ENCODE peak calls at places on chromosomes 11 and 22, in four cellular contexts. G is K562, Z is HepG2, X is SK-N-SH. F is an unnamed sample.

GRCh38 chr22:50439314-50440250 is 35.3 kb downstream of the SBF1 start:
- DNase-seq in G (no peak), X (peak), Z (no peak), F (no peak)

GRCh38 chr11:2779981-2780849 is 80.4 kb upstream of the KCNQ1OT1 start:
- DNase-seq in X (peak), G (peak), Z (peak), F (no peak)

GRCh38 chr11:31974737-31975136 is 116.1 kb upstream of the RCN1 start:
- DNase-seq in G (no peak), X (no peak), Z (no peak), F (no peak)

GRCh38 chr11:112884012-112884767 is 77.0 kb upstream of the NCAM1 start:
- DNase-seq in X (no peak), Z (no peak), G (no peak), F (no peak)

GRCh38 chr11:74519719-74520118 is 26.2 kb upstream of the LIPT2 start:
- DNase-seq in Z (no peak), X (no peak), G (no peak), F (no peak)

GRCh38 chr11:134037093-134037908 is 31.6 kb upstream of the JAM3 start:
- DNase-seq in G (peak), Z (no peak), X (peak), F (peak)

GRCh38 chr11:103953797-103954495 is 82.5 kb upstream of the DDI1 start:
- DNase-seq in G (no peak), Z (no peak), X (no peak), F (no peak)

GRCh38 chr11:64934765-64935633 is 694 bp downstream of the GPHA2 start:
- DNase-seq in Z (peak), X (no peak), G (no peak), F (no peak)

GRCh38 chr22:41913842-41914534 is 886 bp downstream of the SHISA8 start:
- DNase-seq in X (no peak), G (no peak), Z (no peak), F (no peak)

GRCh38 chr22:38086001-38086845 is 2.2 kb upstream of the SLC16A8 start:
- DNase-seq in G (no peak), Z (no peak), X (no peak), F (no peak)
- TF ChIP-seq SIN3A in G (no peak), Z (no peak), X (no peak), F (no peak)

GRCh38 chr11:47028530-47029093 is 92.1 kb downstream of the CSTPP1 start:
- DNase-seq in G (no peak), Z (no peak), X (no peak), F (no peak)

GRCh38 chr11:47035108-47035507 is 98.5 kb downstream of the CSTPP1 start:
- DNase-seq in G (no peak), Z (no peak), X (no peak), F (no peak)

GRCh38 chr11:47033439-47033838 is 96.9 kb downstream of the CSTPP1 start:
- DNase-seq in X (no peak), G (no peak), Z (no peak), F (no peak)
- TF ChIP-seq SMC3 in X (no peak), G (no peak), Z (no peak), F (no peak)

GRCh38 chr22:35439365-35439717 is 39.4 kb downstream of the MCM5 start:
- DNase-seq in Z (no peak), X (no peak), G (no peak), F (no peak)
- TF ChIP-seq SIN3A in Z (no peak), X (no peak), G (no peak), F (no peak)

GRCh38 chr22:30601464-30601863 is 5.5 kb upstream of the TCN2 start:
- DNase-seq in X (no peak), G (no peak), Z (no peak), F (no peak)
- TF ChIP-seq SMC3 in X (no peak), G (no peak), Z (no peak), F (no peak)

GRCh38 chr11:83779876-83780275 is 493.7 kb upstream of the CCDC90B start:
- DNase-seq in X (no peak), Z (no peak), G (no peak), F (no peak)

GRCh38 chr11:83778598-83778997 is 492.4 kb upstream of the CCDC90B start:
- DNase-seq in Z (no peak), X (no peak), G (no peak), F (no peak)

GRCh38 chr11:83768476-83768875 is 482.3 kb upstream of the CCDC90B start:
- DNase-seq in G (no peak), Z (no peak), X (no peak), F (no peak)

DNA sequence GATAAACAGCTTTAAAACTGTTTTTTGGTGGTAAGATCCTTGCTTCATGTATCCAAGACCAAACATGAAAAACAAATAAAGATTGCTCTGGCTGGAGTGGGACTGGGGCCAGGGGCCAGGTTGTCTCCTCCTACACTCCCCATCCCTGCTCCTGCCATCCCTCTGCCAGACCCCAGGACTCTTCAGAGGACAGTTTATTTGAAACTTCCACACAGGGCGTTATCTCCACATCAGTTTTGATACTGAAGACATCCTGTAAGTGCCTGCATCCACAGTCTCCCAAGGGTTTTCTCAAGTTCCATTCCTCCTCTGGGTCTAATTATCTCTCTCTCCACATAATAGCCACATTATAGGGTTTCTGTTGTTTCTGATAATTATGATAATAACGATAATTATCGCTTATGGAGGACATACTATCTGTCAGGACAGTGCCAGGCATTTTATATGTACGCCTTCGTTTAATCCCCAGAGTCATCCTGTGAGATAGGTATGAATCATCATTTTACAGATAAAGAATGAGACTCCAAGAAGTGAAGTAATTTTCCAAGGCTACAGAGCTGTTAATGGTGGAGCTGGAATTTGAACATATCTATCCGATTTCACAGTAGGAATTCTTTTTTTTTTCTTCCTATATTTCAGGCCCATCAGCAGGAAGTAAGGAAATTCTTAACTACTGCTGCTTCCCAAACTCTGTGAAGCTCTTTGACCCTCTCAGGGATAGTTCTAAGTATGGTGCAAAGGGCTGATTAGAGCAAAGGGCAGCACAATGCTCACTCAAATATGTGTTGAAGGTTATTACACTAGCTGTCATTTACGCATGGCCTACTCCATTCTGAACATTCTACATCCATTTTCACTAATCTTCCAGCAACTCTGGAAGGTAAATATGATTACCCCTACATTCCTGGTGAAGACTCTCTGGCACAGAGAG is 488.0 kb upstream of the CCDC90B start:
- DNase-seq in X (no peak), G (no peak), Z (no peak), F (no peak)
- TF ChIP-seq SIN3A in X (no peak), G (no peak), Z (no peak), F (no peak)

GRCh38 chr11:125553357-125553756 is 15.9 kb upstream of the EI24 start:
- DNase-seq in Z (no peak), X (peak), G (no peak), F (no peak)

GRCh38 chr11:125554038-125554437 is 15.2 kb upstream of the EI24 start:
- DNase-seq in G (peak), X (no peak), Z (peak), F (no peak)

GRCh38 chr11:125551835-125552342 is 17.4 kb upstream of the EI24 start:
- DNase-seq in G (peak), X (no peak), Z (no peak), F (no peak)

GRCh38 chr11:125552927-125553326 is 16.4 kb upstream of the EI24 start:
- DNase-seq in X (no peak), G (peak), Z (no peak), F (no peak)

DNA sequence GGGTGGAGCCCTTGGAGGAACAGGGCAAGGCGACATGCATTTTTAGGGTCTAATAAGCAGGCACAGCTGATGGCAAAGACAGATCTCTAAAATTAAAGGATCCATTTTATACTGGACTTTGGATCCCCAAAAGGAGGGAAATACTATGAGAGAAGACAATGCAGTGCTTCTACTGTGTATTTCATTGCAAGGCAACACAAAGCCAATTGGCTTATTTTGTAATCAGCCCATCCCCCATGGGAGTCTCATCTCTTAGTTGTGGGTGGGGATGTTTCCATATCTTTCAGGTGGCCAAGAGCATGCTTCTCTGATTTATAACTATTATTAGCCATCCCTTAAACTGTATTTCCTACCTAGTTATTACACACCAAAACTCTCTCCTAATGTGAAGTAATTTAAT is 18.5 kb upstream of the EI24 start:
- DNase-seq in Z (no peak), X (no peak), G (no peak), F (no peak)
- TF ChIP-seq SMC3 in Z (no peak), X (no peak), G (no peak), F (no peak)

GRCh38 chr11:119614227-119615002 is 114.6 kb downstream of the NECTIN1 start:
- DNase-seq in Z (peak), X (no peak), G (no peak), F (no peak)
- TF ChIP-seq SIN3A in Z (no peak), X (no peak), G (no peak), F (no peak)

F was measured in GM12878.